ENCODE peak calls at places on chromosomes 12 and 14, in six cellular contexts. Z is DND-41, H is endothelial cell, J is tibial nerve, S is nephron progenitor cell, T is type B pancreatic cell. D is an unnamed sample.

GRCh38 chr12:102197789-102198188 is at the start of gene PMCH:
- DNase-seq in Z (no peak), H (no peak), J (no peak), S (no peak), T (no peak), D (no peak)

GRCh38 chr12:26112703-26113147 is 12.1 kb downstream of the BHLHE41 start:
- DNase-seq in Z (no peak), H (no peak), J (no peak), S (no peak), T (no peak), D (no peak)

GRCh38 chr12:76391461-76391860 is 43.2 kb upstream of the BBS10 start:
- DNase-seq in Z (no peak), H (no peak), J (no peak), S (no peak), T (no peak), D (no peak)

GRCh38 chr12:30839643-30840190 is 85.0 kb upstream of the CAPRIN2 start:
- DNase-seq in Z (no peak), H (no peak), J (no peak), S (no peak), T (no peak), D (no peak)

GRCh38 chr12:90058721-90059120 is 350.1 kb upstream of the ATP2B1 start:
- DNase-seq in Z (no peak), H (no peak), J (no peak), S (no peak), T (no peak), D (no peak)

GRCh38 chr12:20057398-20057797 is 310.9 kb upstream of the PDE3A start:
- DNase-seq in Z (no peak), H (no peak), J (no peak), S (no peak), T (no peak), D (no peak)

GRCh38 chr14:36655963-36656768 is 5.5 kb upstream of the PAX9 start:
- DNase-seq in Z (no peak), H (peak), J (no peak), S (peak), T (peak), D (peak)

GRCh38 chr12:13913371-13913770 is 68.0 kb downstream of the GRIN2B start:
- DNase-seq in Z (no peak), H (no peak), J (no peak), S (no peak), T (no peak), D (no peak)

GRCh38 chr12:54306925-54307731 is 6.3 kb upstream of the NFE2 start:
- DNase-seq in Z (peak), H (no peak), J (peak), S (no peak), T (no peak), D (peak)

GRCh38 chr14:99624971-99625370 is 20.0 kb upstream of the HHIPL1 start:
- DNase-seq in Z (no peak), H (no peak), J (no peak), S (no peak), T (no peak), D (no peak)

GRCh38 chr14:73795974-73796373 is 55.7 kb upstream of the PTGR2 start:
- DNase-seq in Z (no peak), H (no peak), J (no peak), S (no peak), T (no peak), D (peak)

GRCh38 chr12:64679487-64679983 is 69.2 kb downstream of the RASSF3 start:
- DNase-seq in Z (no peak), H (no peak), J (peak), S (no peak), T (no peak), D (peak)

GRCh38 chr12:93676408-93677194 is 574 bp upstream of the CRADD start:
- DNase-seq in Z (no peak), H (no peak), J (no peak), S (no peak), T (no peak), D (no peak)

GRCh38 chr12:52879394-52880351 is 25.2 kb downstream of the KRT8 start:
- DNase-seq in Z (peak), H (peak), J (peak), S (peak), T (peak), D (peak)

GRCh38 chr12:130202201-130202600 is 39.9 kb downstream of the FZD10 start:
- DNase-seq in Z (no peak), H (no peak), J (no peak), S (no peak), T (no peak), D (no peak)

GRCh38 chr12:22121224-22121623 is 75.2 kb downstream of the CMAS start:
- DNase-seq in Z (no peak), H (no peak), J (no peak), S (no peak), T (no peak), D (peak)

GRCh38 chr12:27733052-27733656 is 22.5 kb downstream of the MRPS35 start:
- DNase-seq in Z (peak), H (no peak), J (peak), S (peak), T (no peak), D (peak)

GRCh38 chr12:78584695-78585094 is 279.9 kb upstream of the SYT1 start:
- DNase-seq in Z (no peak), H (peak), J (no peak), S (no peak), T (no peak), D (peak)

GRCh38 chr14:22540811-22541360 is 48.1 kb downstream of the DAD1 start:
- DNase-seq in Z (no peak), H (no peak), J (no peak), S (no peak), T (no peak), D (no peak)

GRCh38 chr12:124653169-124653931 is 85.9 kb upstream of the NCOR2 start:
- DNase-seq in Z (no peak), H (no peak), J (no peak), S (no peak), T (no peak), D (no peak)

GRCh38 chr12:80838708-80839107 is 99.0 kb downstream of the LIN7A start:
- DNase-seq in Z (no peak), H (no peak), J (no peak), S (no peak), T (no peak), D (no peak)

GRCh38 chr12:41365653-41366131 is 177.6 kb downstream of the PDZRN4 start:
- DNase-seq in Z (no peak), H (no peak), J (no peak), S (peak), T (no peak), D (no peak)

GRCh38 chr12:49909826-49910225 is 6.1 kb upstream of the FAIM2 start:
- DNase-seq in Z (no peak), H (no peak), J (no peak), S (peak), T (no peak), D (peak)

GRCh38 chr12:132582058-132582420 is 28.3 kb downstream of the LRCOL1 start:
- DNase-seq in Z (no peak), H (peak), J (no peak), S (peak), T (no peak), D (no peak)

GRCh38 chr12:16303939-16304338 is 26.5 kb upstream of the SLC15A5 start:
- DNase-seq in Z (no peak), H (no peak), J (no peak), S (no peak), T (no peak), D (no peak)

GRCh38 chr14:53621433-53621832 is 335.2 kb downstream of the BMP4 start:
- DNase-seq in Z (no peak), H (no peak), J (no peak), S (no peak), T (no peak), D (no peak)

GRCh38 chr12:15152456-15152855 is 68.8 kb downstream of the RERG start:
- DNase-seq in Z (no peak), H (no peak), J (no peak), S (no peak), T (no peak), D (no peak)

GRCh38 chr12:112496493-112496892 is 77.7 kb downstream of the PTPN11 start:
- DNase-seq in Z (no peak), H (no peak), J (no peak), S (no peak), T (no peak), D (no peak)

GRCh38 chr12:473863-474577 is 14.3 kb downstream of the B4GALNT3 start:
- DNase-seq in Z (no peak), H (no peak), J (no peak), S (no peak), T (no peak), D (no peak)

GRCh38 chr12:114691196-114691595 is 7.2 kb upstream of the TBX3 start:
- DNase-seq in Z (no peak), H (no peak), J (no peak), S (no peak), T (no peak), D (no peak)

GRCh38 chr12:72209096-72209495 is 63.1 kb upstream of the TRHDE start:
- DNase-seq in Z (no peak), H (no peak), J (no peak), S (no peak), T (no peak), D (no peak)

GRCh38 chr14:101335061-101335661 is 226.1 kb upstream of the DIO3 start:
- DNase-seq in Z (no peak), H (no peak), J (no peak), S (no peak), T (no peak), D (no peak)

GRCh38 chr12:117874842-117875434 is 93.9 kb downstream of the KSR2 start:
- DNase-seq in Z (peak), H (peak), J (peak), S (peak), T (peak), D (peak)

GRCh38 chr12:25135531-25136154 is 59.3 kb downstream of the DNAI7 start:
- DNase-seq in Z (no peak), H (peak), J (no peak), S (peak), T (no peak), D (no peak)

GRCh38 chr12:7190268-7191055 is 976 bp downstream of the PEX5 start:
- DNase-seq in Z (peak), H (peak), J (no peak), S (peak), T (no peak), D (peak)

GRCh38 chr12:43736921-43737440 is 21.6 kb downstream of the PUS7L start:
- DNase-seq in Z (no peak), H (no peak), J (no peak), S (no peak), T (no peak), D (no peak)

GRCh38 chr14:99026471-99026870 is 245.5 kb downstream of the BCL11B start:
- DNase-seq in Z (peak), H (no peak), J (no peak), S (no peak), T (no peak), D (no peak)

GRCh38 chr14:69543341-69544249 is 31.1 kb downstream of the CCDC177 start:
- DNase-seq in Z (peak), H (peak), J (peak), S (peak), T (no peak), D (peak)

GRCh38 chr14:68938515-68939423 is 40.3 kb downstream of the ACTN1 start:
- DNase-seq in Z (no peak), H (no peak), J (no peak), S (no peak), T (no peak), D (peak)

DNA sequence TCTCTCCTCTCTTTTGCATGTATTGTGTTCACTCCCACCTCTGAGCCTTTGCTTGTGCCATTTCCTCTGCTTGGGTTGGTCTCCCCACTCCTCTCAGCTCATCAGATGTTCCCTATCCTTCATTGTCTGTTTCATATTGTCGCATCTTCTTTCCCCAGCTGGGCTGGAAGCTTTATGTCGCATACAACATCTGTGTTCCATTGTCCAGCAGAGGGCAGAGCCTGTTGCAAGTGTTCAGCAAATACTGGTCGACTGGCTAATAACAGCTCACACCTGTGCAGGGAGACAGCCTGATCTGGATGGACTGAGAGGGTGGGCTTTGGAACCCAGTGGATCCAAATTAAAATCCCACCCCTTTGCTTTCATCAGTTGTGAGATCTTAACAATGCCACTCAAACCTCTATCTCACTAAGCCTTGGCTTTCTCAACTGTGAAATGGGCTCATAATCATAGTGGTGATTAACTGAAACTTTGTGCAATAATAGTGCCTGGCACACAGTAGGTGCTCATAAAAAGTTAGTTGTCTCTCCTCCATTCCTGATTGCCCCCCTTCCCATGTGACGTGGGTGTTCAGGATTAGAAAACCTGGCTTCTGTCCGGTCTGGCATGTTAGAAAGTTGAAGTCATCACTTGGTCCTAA is 75.8 kb downstream of the RIN3 start:
- DNase-seq in Z (no peak), H (no peak), J (no peak), S (no peak), T (no peak), D (no peak)
- TF ChIP-seq CTCF in Z (peak), H (peak), J (no peak), S (peak), T (peak), D (peak)

DNA sequence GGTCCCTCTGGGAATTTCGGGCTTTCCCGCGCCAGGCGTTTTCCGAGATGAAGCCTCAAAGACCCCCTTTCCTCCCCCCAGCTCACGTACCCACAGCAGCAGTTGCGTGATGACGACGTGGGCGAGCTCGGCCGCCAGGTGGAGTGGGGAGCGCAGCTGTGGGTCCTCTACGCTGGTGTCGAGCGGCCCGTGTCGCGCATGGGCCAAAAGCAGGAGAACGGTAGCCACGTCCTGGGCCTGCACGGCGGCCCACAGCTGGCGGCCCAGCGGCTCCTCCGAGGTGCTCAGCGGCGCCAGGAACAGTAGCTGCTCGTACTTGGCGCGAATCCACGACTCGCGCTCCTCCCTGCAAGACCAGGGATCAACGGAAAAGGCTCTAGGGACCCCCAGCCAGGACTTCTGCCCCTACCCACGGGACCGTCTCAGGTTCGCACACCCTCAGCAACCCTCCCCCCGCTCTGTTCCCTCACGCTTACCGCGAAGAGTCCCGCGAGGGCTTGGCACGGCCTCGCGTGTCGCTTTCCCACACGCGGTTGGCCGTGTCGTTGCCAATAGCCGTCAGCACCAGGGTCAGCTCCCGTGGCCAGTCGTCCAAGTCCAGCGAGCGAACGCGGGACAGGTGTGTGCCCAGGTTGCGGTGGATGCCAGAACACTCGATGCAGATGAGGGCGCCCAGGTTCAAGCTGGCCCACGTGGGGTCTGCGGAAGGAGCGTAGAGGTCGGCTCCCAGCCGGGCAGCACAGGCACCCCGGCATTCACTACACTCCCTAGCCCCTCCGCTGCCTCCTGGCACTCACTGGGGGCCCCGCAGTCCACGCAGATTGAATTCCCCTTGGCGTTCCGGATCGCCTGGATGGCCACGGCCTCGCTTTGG is 11.4 kb downstream of the AGAP2 start:
- DNase-seq in Z (no peak), H (peak), J (no peak), S (peak), T (peak), D (no peak)
- TF ChIP-seq CTCF in Z (no peak), H (no peak), J (no peak), S (no peak), T (peak), D (no peak)

GRCh38 chr12:109811624-109811995 is 21.6 kb downstream of the TRPV4 start:
- DNase-seq in Z (no peak), H (no peak), J (no peak), S (no peak), T (no peak), D (no peak)
- TF ChIP-seq CTCF in Z (no peak), H (peak), J (no peak), S (no peak), T (no peak), D (peak)

GRCh38 chr14:96698846-96699543 is 98.2 kb upstream of the VRK1 start:
- DNase-seq in Z (peak), H (no peak), J (no peak), S (no peak), T (no peak), D (no peak)
- TF ChIP-seq CTCF in Z (peak), H (no peak), J (no peak), S (no peak), T (peak), D (no peak)

DNA sequence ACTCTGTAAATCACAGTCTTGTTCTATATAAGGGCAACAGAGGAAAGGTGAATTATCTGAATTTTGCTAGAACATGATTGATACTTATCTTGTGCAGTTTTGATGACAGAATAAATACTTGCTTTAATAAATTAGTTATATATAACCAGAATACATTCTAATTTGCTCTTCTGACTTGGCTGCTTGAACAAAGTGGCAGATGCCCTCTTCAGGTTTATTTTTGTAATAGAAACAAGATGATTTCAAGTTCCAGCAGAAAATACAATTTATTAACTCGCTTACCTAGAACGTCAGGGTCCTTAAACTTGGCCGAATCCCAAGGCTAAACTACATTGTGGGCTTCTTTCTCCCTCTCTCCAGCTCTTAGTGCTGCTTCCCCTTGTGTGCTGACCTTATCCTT is 57.6 kb upstream of the SSTR1 start:
- DNase-seq in Z (no peak), H (no peak), J (no peak), S (no peak), T (no peak), D (no peak)
- TF ChIP-seq CTCF in Z (no peak), H (no peak), J (no peak), S (no peak), T (no peak), D (no peak)

GRCh38 chr12:39144613-39145061 is 239.2 kb upstream of the CPNE8 start:
- DNase-seq in Z (no peak), H (no peak), J (no peak), S (no peak), T (no peak), D (no peak)

DNA sequence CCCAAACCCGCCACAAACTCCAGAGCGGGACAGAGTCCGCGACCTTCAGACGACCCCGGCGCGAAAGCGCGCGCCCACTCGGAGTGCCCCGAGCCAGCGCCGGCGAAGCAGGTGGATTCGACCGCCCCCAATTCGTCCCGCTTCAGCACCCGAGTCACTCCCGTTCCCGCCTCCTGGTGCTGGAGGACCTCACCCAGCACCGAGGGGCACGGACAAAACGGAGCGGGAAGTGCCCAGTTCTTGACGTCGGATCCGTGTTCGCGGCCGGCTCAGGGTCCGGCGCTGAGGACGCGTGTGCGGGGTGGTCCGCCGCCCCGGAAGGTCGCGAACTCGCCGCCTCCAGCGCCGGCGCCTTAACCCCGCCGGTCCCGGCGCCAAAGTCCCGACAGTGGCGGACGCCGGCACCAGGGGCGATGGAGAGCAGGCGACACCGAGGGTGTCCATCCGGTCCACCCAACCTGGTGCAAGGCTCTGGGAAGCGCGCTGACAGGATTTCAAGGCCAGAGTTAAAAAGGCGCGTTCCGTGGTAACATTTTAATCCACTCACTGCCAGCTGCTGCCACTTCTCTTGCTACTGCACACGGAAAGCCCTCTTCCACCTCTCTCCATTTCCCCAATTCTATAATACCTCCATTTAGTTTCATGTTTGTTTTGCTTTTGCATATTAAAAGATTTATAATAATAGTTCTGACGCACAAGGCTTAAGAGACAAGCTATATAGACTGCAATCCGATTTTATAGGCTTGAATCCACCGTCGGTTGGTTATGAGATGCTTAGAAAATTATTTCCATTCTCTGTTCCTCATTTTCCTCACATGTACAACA is 240.0 kb upstream of the CPNE8 start:
- DNase-seq in Z (no peak), H (peak), J (peak), S (peak), T (no peak), D (no peak)
- TF ChIP-seq CTCF in Z (no peak), H (peak), J (peak), S (peak), T (peak), D (no peak)

DNA sequence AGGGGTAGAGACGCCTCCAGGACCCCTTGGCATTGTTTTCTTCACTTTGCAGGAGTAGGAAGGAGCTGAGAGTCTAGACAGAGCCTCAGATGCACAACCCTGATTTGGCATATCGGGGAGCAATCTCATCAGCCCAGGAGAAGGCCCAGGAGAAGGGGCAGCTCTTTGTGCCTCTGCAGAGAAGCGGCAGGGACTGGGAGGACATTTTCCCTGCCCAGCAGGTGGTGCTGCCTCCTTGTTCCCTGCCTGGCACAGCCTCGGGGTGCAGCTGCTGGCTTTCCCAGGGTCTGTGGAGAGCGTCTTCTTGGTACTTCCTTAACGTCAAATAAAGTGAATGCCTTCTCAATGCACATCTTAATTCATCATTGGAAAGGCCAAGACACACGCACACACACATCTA is 419.5 kb downstream of the TMEM121 start:
- DNase-seq in Z (peak), H (no peak), J (no peak), S (no peak), T (no peak), D (peak)
- TF ChIP-seq CTCF in Z (peak), H (no peak), J (no peak), S (no peak), T (no peak), D (no peak)

GRCh38 chr14:102913341-102914211 is 8.9 kb upstream of the AMN start:
- DNase-seq in Z (no peak), H (no peak), J (no peak), S (no peak), T (no peak), D (no peak)
- TF ChIP-seq CTCF in Z (no peak), H (no peak), J (no peak), S (no peak), T (peak), D (no peak)

D was measured in Calu3.